ENCODE peak calls at places on chromosomes 6 and 20, in four cellular contexts. Z is activated CD8-positive, alpha-beta memory T cell treated with anti-CD3 and anti-CD28 coated beads for 24 hours; Y is neural progenitor cell; M is SW480. E is an unnamed sample.

GRCh38 chr6:90294614-90294988 is 2.0 kb downstream of the BACH2 start:
- DNase-seq in Z (no peak), Y (peak), M (no peak), E (no peak)

GRCh38 chr6:39377530-39377929 is 55.0 kb upstream of the KCNK16 start:
- DNase-seq in Z (peak), Y (peak), M (peak), E (peak)

GRCh38 chr20:59105581-59105980 is 58.0 kb upstream of the ZNF831 start:
- DNase-seq in Z (no peak), Y (no peak), M (no peak), E (no peak)

GRCh38 chr6:167448378-167448777 is 123.5 kb downstream of the TTLL2 start:
- DNase-seq in Z (no peak), Y (no peak), M (no peak), E (no peak)

GRCh38 chr6:132072831-132073230 is 121.7 kb upstream of the CCN2 start:
- DNase-seq in Z (no peak), Y (no peak), M (no peak), E (no peak)

GRCh38 chr6:14921170-14921569 is 324.7 kb upstream of the JARID2 start:
- DNase-seq in Z (no peak), Y (peak), M (no peak), E (no peak)

GRCh38 chr20:10714236-10714975 is 40.6 kb upstream of the JAG1 start:
- DNase-seq in Z (no peak), Y (no peak), M (no peak), E (no peak)

GRCh38 chr20:57717797-57718196 is 8.0 kb upstream of the PMEPA1 start:
- DNase-seq in Z (no peak), Y (no peak), M (peak), E (no peak)

GRCh38 chr6:170552765-170553685 is at the start of gene PSMB1:
- DNase-seq in Z (peak), Y (peak), M (peak), E (peak)

GRCh38 chr6:131995924-131996323 is 44.8 kb upstream of the CCN2 start:
- DNase-seq in Z (no peak), Y (no peak), M (peak), E (no peak)

GRCh38 chr6:97919631-97920030 is 636.6 kb upstream of the MMS22L start:
- DNase-seq in Z (no peak), Y (no peak), M (no peak), E (no peak)

GRCh38 chr6:51057296-51057695 is 238.6 kb downstream of the TFAP2B start:
- DNase-seq in Z (no peak), Y (no peak), M (no peak), E (no peak)

GRCh38 chr20:56179051-56179450 is 69.5 kb upstream of the MC3R start:
- DNase-seq in Z (no peak), Y (no peak), M (no peak), E (no peak)

GRCh38 chr20:50017160-50017559 is 34.4 kb downstream of the SNAI1 start:
- DNase-seq in Z (no peak), Y (no peak), M (no peak), E (no peak)

GRCh38 chr20:1396264-1396663 is 3.4 kb upstream of the FKBP1A start:
- DNase-seq in Z (no peak), Y (no peak), M (no peak), E (no peak)

GRCh38 chr20:48791666-48792071 is 36.1 kb downstream of the PREX1 start:
- DNase-seq in Z (no peak), Y (no peak), M (no peak), E (no peak)

GRCh38 chr6:159527351-159527750 is 165.7 kb downstream of the SOD2 start:
- DNase-seq in Z (no peak), Y (peak), M (no peak), E (no peak)

GRCh38 chr6:63663147-63663877 is 27.7 kb downstream of the PHF3 start:
- DNase-seq in Z (no peak), Y (no peak), M (no peak), E (no peak)

E was measured in NCI-H1092 treated with DMSO at 0.1 percent for 48 hours.